ENCODE peak calls at places on chromosomes 12 and 14, in nine cellular contexts. N is ovary, G is A549, B is stomach, A is H1, S is transverse colon, X is GM12878, U is sigmoid colon, E is suprapubic skin. I is an unnamed sample.
A peak's percentile ranks its signal among the peaks of the same experiment; 100 is the strongest.

GRCh38 chr12:131355688-131356245 is 355.1 kb upstream of the SFSWAP start:
- DNase-seq in N (no peak), G (no peak), B (no peak), A (no peak), S (no peak), X (no peak), U (no peak), E (peak; percentile 62), I (no peak)

GRCh38 chr14:104335176-104335575 is 196.8 kb downstream of the KIF26A start:
- DNase-seq in N (peak; percentile 7), G (no peak), B (no peak), A (no peak), S (no peak), X (no peak), U (no peak), E (no peak), I (no peak)

GRCh38 chr12:46553266-46553665 is 180.7 kb upstream of the SLC38A2 start:
- DNase-seq in N (no peak), G (peak; percentile 52), B (no peak), A (no peak), S (no peak), X (no peak), U (no peak), E (no peak), I (no peak)

GRCh38 chr12:18797604-18798003 is 59.7 kb downstream of the CAPZA3 start:
- DNase-seq in N (no peak), G (no peak), B (no peak), A (no peak), S (no peak), X (no peak), U (no peak), E (no peak), I (no peak)

GRCh38 chr12:68435816-68436215 is 103.7 kb upstream of the MDM1 start:
- DNase-seq in N (no peak), G (no peak), B (no peak), A (no peak), S (no peak), X (no peak), U (no peak), E (no peak), I (no peak)

GRCh38 chr14:88168498-88169165 is 154.4 kb downstream of the KCNK10 start:
- DNase-seq in N (no peak), G (peak; percentile 18), B (peak; percentile 57), A (peak; percentile 73), S (peak; percentile 51), X (no peak), U (no peak), E (no peak), I (no peak)

GRCh38 chr12:10941916-10942607 is 3.0 kb upstream of the TAS2R14 start:
- DNase-seq in N (no peak), G (no peak), B (no peak), A (no peak), S (no peak), X (peak; percentile 9), U (no peak), E (no peak), I (no peak)

GRCh38 chr14:22556021-22556989 is 32.7 kb downstream of the DAD1 start:
- DNase-seq in N (no peak), G (no peak), B (peak; percentile 74), A (no peak), S (peak; percentile 88), X (peak; percentile 98), U (peak; percentile 71), E (peak; percentile 84), I (no peak)

GRCh38 chr14:90291699-90292098 is 35.3 kb downstream of the PSMC1 start:
- DNase-seq in N (no peak), G (no peak), B (no peak), A (no peak), S (no peak), X (no peak), U (no peak), E (no peak), I (no peak)

GRCh38 chr12:117192057-117192456 is 1.8 kb upstream of the FBXO21 start:
- DNase-seq in N (peak; percentile 35), G (no peak), B (peak; percentile 25), A (no peak), S (no peak), X (no peak), U (no peak), E (peak; percentile 35), I (no peak)

GRCh38 chr12:108374596-108375320 is 35.6 kb upstream of the CMKLR1 start:
- DNase-seq in N (no peak), G (no peak), B (no peak), A (no peak), S (no peak), X (no peak), U (no peak), E (no peak), I (no peak)
- H3K9me3 ChIP-seq in N (no peaks in the 10 kb centered on the region), G (peaks cover 9% of the 10 kb centered on the region), B (no peaks in the 10 kb centered on the region), A (peaks cover 24% of the 10 kb centered on the region), S (no peaks in the 10 kb centered on the region), X (peaks cover 6% of the 10 kb centered on the region), U (peaks cover 11% of the 10 kb centered on the region), E (peaks cover 11% of the 10 kb centered on the region), I (no peaks in the 10 kb centered on the region)

GRCh38 chr12:54765652-54766051 is 88.7 kb upstream of the MUCL1 start:
- DNase-seq in N (no peak), G (no peak), B (no peak), A (no peak), S (no peak), X (no peak), U (no peak), E (no peak), I (no peak)

GRCh38 chr12:54762390-54762789 is 91.9 kb upstream of the MUCL1 start:
- DNase-seq in N (no peak), G (no peak), B (no peak), A (no peak), S (no peak), X (no peak), U (no peak), E (no peak), I (no peak)

GRCh38 chr12:54759751-54760150 is 94.6 kb upstream of the MUCL1 start:
- DNase-seq in N (no peak), G (no peak), B (no peak), A (peak; percentile 44), S (no peak), X (peak; percentile 7), U (no peak), E (no peak), I (no peak)
- TF ChIP-seq CTCF in N (no peak), G (peak; percentile 52), B (no peak), A (peak; percentile 73), S (no peak), X (peak; percentile 48), U (no peak), E (no peak), I (no peak)

GRCh38 chr14:106518054-106518943 is 991.9 kb downstream of the TMEM121 start:
- DNase-seq in N (no peak), G (no peak), B (peak; percentile 38), A (no peak), S (peak; percentile 67), X (no peak), U (no peak), E (no peak), I (peak; percentile 19)
- TF ChIP-seq EP300 in N (no peak), G (no peak), B (no peak), A (no peak), S (no peak), X (no peak), U (no peak), E (no peak), I (no peak)

GRCh38 chr12:132923356-132923909 is 32.7 kb downstream of the ZNF605 start:
- DNase-seq in N (no peak), G (no peak), B (no peak), A (no peak), S (no peak), X (no peak), U (no peak), E (no peak), I (no peak)

GRCh38 chr12:132921685-132922084 is 34.3 kb upstream of the CHFR start:
- DNase-seq in N (no peak), G (no peak), B (no peak), A (peak; percentile 55), S (no peak), X (no peak), U (no peak), E (no peak), I (no peak)

GRCh38 chr12:132922676-132923075 is 33.4 kb downstream of the ZNF605 start:
- DNase-seq in N (no peak), G (no peak), B (no peak), A (peak; percentile 1), S (no peak), X (no peak), U (no peak), E (no peak), I (no peak)

GRCh38 chr12:132924356-132924755 is 31.8 kb downstream of the ZNF605 start:
- DNase-seq in N (no peak), G (no peak), B (no peak), A (no peak), S (no peak), X (no peak), U (no peak), E (no peak), I (no peak)

GRCh38 chr12:132918680-132919079 is 31.3 kb upstream of the CHFR start:
- DNase-seq in N (no peak), G (no peak), B (no peak), A (no peak), S (no peak), X (no peak), U (no peak), E (no peak), I (no peak)
- H3K9me3 ChIP-seq in N (peaks cover 29% of the 10 kb centered on the region), G (peaks cover 94% of the 10 kb centered on the region), B (peaks cover 57% of the 10 kb centered on the region), A (peaks cover 63% of the 10 kb centered on the region), S (peaks cover 89% of the 10 kb centered on the region), X (peaks cover 13% of the 10 kb centered on the region), U (peaks cover 23% of the 10 kb centered on the region), E (peaks cover 74% of the 10 kb centered on the region), I (no peaks in the 10 kb centered on the region)

GRCh38 chr12:118436986-118437385 is 60.6 kb downstream of the SUDS3 start:
- DNase-seq in N (no peak), G (no peak), B (no peak), A (no peak), S (no peak), X (no peak), U (no peak), E (no peak), I (no peak)

GRCh38 chr12:118439068-118439467 is 62.7 kb downstream of the SUDS3 start:
- DNase-seq in N (no peak), G (no peak), B (no peak), A (no peak), S (no peak), X (no peak), U (no peak), E (no peak), I (no peak)

GRCh38 chr12:118432812-118433540 is 56.6 kb downstream of the SUDS3 start:
- DNase-seq in N (no peak), G (no peak), B (no peak), A (no peak), S (peak; percentile 12), X (no peak), U (no peak), E (no peak), I (no peak)

GRCh38 chr12:118430516-118430915 is 54.2 kb downstream of the SUDS3 start:
- DNase-seq in N (no peak), G (no peak), B (no peak), A (no peak), S (no peak), X (no peak), U (no peak), E (no peak), I (no peak)

GRCh38 chr12:118436002-118436724 is 59.8 kb downstream of the SUDS3 start:
- DNase-seq in N (no peak), G (no peak), B (no peak), A (peak; percentile 57), S (no peak), X (no peak), U (no peak), E (no peak), I (no peak)
- TF ChIP-seq CTCF in N (no peak), G (peak; percentile 29), B (peak; percentile 22), A (peak; percentile 78), S (no peak), X (peak; percentile 28), U (peak; percentile 39), E (no peak), I (no peak)